ENCODE peak calls at places on chromosome 16, in ten cellular contexts. Q is tibial artery, N is choroid plexus epithelial cell, S is astrocyte of the cerebellum, D is breast epithelium, J is kidney, E is body of pancreas, K is PC-9, H is fibroblast of the aortic adventitia, G is BJ. I is an unnamed sample.

GRCh38 chr16:17748005-17748719 is 277.4 kb upstream of the XYLT1 start:
- DNase-seq in Q (no peak), N (no peak), S (no peak), D (no peak), J (no peak), E (no peak), K (no peak), H (no peak), G (no peak), I (no peak)

GRCh38 chr16:71698491-71698890 is 26.0 kb downstream of the PHLPP2 start:
- DNase-seq in Q (no peak), N (no peak), S (no peak), D (no peak), J (no peak), E (no peak), K (no peak), H (no peak), G (no peak), I (no peak)

GRCh38 chr16:30651124-30652004 is 604 bp downstream of the PRR14 start:
- DNase-seq in Q (peak), N (peak), S (no peak), D (no peak), J (peak), E (peak), K (peak), H (peak), G (no peak), I (no peak)

GRCh38 chr16:53668869-53669268 is 34.8 kb downstream of the RPGRIP1L start:
- DNase-seq in Q (no peak), N (no peak), S (no peak), D (no peak), J (no peak), E (no peak), K (no peak), H (no peak), G (no peak), I (no peak)

GRCh38 chr16:5041604-5042133 is 7.9 kb upstream of the NAGPA start:
- DNase-seq in Q (no peak), N (peak), S (peak), D (no peak), J (no peak), E (no peak), K (peak), H (peak), G (no peak), I (no peak)

GRCh38 chr16:8663192-8664089 is 11.0 kb upstream of the ABAT start:
- DNase-seq in Q (no peak), N (no peak), S (no peak), D (no peak), J (no peak), E (no peak), K (no peak), H (no peak), G (no peak), I (no peak)

GRCh38 chr16:17396762-17397498 is 73.8 kb downstream of the XYLT1 start:
- DNase-seq in Q (peak), N (peak), S (no peak), D (no peak), J (no peak), E (peak), K (no peak), H (peak), G (no peak), I (peak)

GRCh38 chr16:15946257-15947044 is 3.0 kb upstream of the ABCC1 start:
- DNase-seq in Q (no peak), N (peak), S (peak), D (no peak), J (no peak), E (no peak), K (no peak), H (peak), G (peak), I (peak)

GRCh38 chr16:2042171-2042570 is 5.5 kb downstream of the NTHL1 start:
- DNase-seq in Q (no peak), N (no peak), S (no peak), D (no peak), J (peak), E (no peak), K (peak), H (no peak), G (no peak), I (no peak)

GRCh38 chr16:67028555-67029248 is at the start of gene CBFB:
- DNase-seq in Q (peak), N (peak), S (peak), D (peak), J (peak), E (peak), K (peak), H (peak), G (peak), I (peak)

GRCh38 chr16:20598832-20599469 is 22.8 kb upstream of the ACSM2B start:
- DNase-seq in Q (no peak), N (no peak), S (no peak), D (no peak), J (no peak), E (peak), K (no peak), H (no peak), G (no peak), I (no peak)

GRCh38 chr16:29757950-29758466 is 12.2 kb upstream of the C16orf54 start:
- DNase-seq in Q (no peak), N (peak), S (no peak), D (no peak), J (no peak), E (no peak), K (no peak), H (peak), G (peak), I (no peak)

GRCh38 chr16:27445502-27446175 is 43.7 kb downstream of the IL21R start:
- DNase-seq in Q (peak), N (no peak), S (no peak), D (no peak), J (peak), E (no peak), K (no peak), H (no peak), G (no peak), I (no peak)
- TF ChIP-seq CTCF in Q (no peak), N (peak), S (no peak), D (no peak), J (no peak), E (no peak), K (peak), H (no peak), G (no peak), I (no peak)

GRCh38 chr16:22035094-22035675 is 27.3 kb downstream of the MOSMO start:
- DNase-seq in Q (no peak), N (no peak), S (no peak), D (no peak), J (no peak), E (no peak), K (no peak), H (no peak), G (no peak), I (no peak)
- H3K4me3 ChIP-seq in Q (no peak), N (no peak), S (no peak), D (no peak), J (no peak), E (no peak), K (no peak), H (no peak), G (no peak), I (no peak)

DNA sequence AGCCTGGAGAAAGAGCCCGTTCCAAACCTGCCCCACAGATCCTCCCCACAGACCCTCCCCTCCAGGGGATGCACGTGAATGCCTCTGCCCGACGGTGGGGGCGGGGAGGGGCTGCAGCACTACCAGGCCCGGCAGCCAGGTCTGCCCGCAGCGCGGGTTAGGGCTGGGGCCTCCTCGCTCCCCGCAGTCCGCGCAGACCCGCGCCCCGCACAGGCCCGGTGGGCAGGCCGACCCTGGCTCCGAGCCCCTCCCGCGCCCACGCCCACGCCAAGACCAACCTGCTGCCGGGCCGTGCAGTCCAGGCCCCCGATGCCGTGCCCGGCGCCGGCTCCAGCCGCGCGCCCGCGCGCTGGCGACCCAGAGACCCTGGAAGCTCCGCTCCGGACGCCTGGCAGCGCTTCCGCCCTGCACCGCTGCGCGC is at the start of gene RPUSD1:
- DNase-seq in Q (no peak), N (no peak), S (no peak), D (no peak), J (no peak), E (no peak), K (no peak), H (no peak), G (no peak), I (no peak)
- TF ChIP-seq CTCF in Q (no peak), N (no peak), S (no peak), D (no peak), J (no peak), E (no peak), K (no peak), H (peak), G (no peak), I (no peak)

GRCh38 chr16:49755716-49756115 is 100.2 kb downstream of the ZNF423 start:
- DNase-seq in Q (no peak), N (no peak), S (no peak), D (no peak), J (no peak), E (no peak), K (no peak), H (no peak), G (no peak), I (no peak)

GRCh38 chr16:49757744-49758069 is 98.2 kb downstream of the ZNF423 start:
- DNase-seq in Q (no peak), N (no peak), S (no peak), D (no peak), J (no peak), E (no peak), K (no peak), H (no peak), G (no peak), I (no peak)

GRCh38 chr16:49754495-49755290 is 101.2 kb downstream of the ZNF423 start:
- DNase-seq in Q (no peak), N (peak), S (no peak), D (no peak), J (no peak), E (peak), K (no peak), H (peak), G (no peak), I (no peak)

GRCh38 chr16:49756971-49757743 is 98.8 kb downstream of the ZNF423 start:
- DNase-seq in Q (no peak), N (peak), S (peak), D (no peak), J (no peak), E (no peak), K (no peak), H (peak), G (no peak), I (no peak)

DNA sequence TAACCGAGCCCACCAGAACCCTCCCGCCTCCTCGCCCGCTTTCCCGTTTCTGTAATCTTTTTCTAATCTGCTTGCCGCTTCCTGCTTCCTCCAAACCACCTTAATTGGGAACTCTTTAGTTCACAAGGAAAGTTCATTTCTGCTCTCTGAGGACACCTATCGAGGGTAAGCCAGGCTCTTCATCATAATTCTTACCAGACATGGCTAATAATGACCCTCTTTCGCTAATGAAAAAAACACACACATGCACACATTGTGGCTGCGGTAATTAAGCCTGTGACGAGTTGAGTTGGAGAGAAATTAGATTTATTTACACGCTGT is 100.7 kb downstream of the ZNF423 start:
- DNase-seq in Q (no peak), N (peak), S (peak), D (no peak), J (no peak), E (no peak), K (no peak), H (peak), G (no peak), I (peak)
- H3K4me3 ChIP-seq in Q (peak), N (peak), S (peak), D (peak), J (peak), E (no peak), K (no peak), H (peak), G (peak), I (no peak)

GRCh38 chr16:49283376-49284049 is 1.9 kb upstream of the CBLN1 start:
- DNase-seq in Q (no peak), N (no peak), S (no peak), D (no peak), J (no peak), E (no peak), K (no peak), H (no peak), G (no peak), I (no peak)

GRCh38 chr16:49282690-49283375 is 1.2 kb upstream of the CBLN1 start:
- DNase-seq in Q (no peak), N (no peak), S (no peak), D (no peak), J (no peak), E (peak), K (no peak), H (no peak), G (no peak), I (no peak)

GRCh38 chr16:49284962-49285361 is 3.3 kb upstream of the CBLN1 start:
- DNase-seq in Q (no peak), N (no peak), S (no peak), D (no peak), J (no peak), E (no peak), K (no peak), H (no peak), G (no peak), I (no peak)

GRCh38 chr16:49292413-49292812 is 10.8 kb upstream of the CBLN1 start:
- DNase-seq in Q (no peak), N (no peak), S (no peak), D (no peak), J (no peak), E (no peak), K (no peak), H (peak), G (no peak), I (no peak)

DNA sequence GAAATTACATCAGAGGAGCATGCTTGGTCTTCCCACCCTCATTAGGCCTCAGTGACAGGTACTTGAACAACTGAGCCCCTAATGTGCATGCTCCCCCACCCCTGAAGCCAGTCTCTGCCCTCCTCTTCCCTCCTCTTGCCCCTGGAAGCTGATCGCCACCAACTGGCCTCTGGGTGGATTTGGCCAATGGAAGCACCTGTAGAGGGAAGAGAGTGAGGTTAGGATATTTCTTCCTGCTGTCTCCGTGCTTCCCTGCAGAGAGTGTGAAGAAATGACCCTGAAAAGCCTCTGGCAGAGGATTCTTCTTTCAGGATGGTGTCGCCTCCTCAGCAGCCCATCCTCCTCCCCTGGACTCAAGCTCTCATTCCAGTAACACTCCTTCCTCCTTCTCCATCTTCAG is 5.9 kb upstream of the CBLN1 start:
- DNase-seq in Q (no peak), N (no peak), S (no peak), D (no peak), J (no peak), E (no peak), K (no peak), H (no peak), G (no peak), I (no peak)
- TF ChIP-seq CTCF in Q (no peak), N (no peak), S (no peak), D (no peak), J (no peak), E (no peak), K (no peak), H (no peak), G (no peak), I (no peak)

DNA sequence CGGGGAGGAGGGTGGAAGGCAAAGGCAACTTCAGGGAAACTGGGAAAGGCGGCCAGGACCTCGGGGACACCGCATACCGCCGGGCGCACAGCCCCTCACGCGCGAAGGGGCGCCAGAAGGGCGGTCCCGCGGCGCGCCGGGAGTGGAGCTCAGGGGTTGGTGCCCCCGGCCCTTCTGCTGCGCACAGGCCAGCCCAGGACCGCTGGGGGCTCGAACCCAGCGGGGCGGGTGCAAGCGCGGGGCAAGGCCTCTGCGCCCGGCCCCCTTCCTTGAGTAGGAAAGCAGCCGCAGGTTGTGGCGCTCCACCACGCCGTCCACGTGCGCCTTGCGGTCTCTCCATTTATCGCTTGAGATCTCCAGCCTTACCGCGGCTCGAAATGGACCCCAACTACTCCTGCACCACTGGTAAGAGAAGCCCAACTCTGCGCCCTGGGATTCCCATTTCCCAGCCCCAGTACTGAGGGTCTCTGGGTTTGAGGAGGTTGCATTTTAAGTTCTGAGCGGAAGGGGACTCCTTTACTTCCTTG is 3.0 kb upstream of the MT1A start:
- DNase-seq in Q (no peak), N (no peak), S (no peak), D (no peak), J (no peak), E (no peak), K (no peak), H (no peak), G (no peak), I (no peak)
- H3K4me3 ChIP-seq in Q (no peak), N (peak), S (peak), D (no peak), J (no peak), E (no peak), K (no peak), H (no peak), G (no peak), I (no peak)

I was measured in LNCaP clone FGC.